ENCODE peak calls at places on chromosomes 16 and 17, in six cellular contexts. P is anterior cingulate cortex; N is NCI-H1092 treated with DMSO at 0.1 percent for 48 hours; Q is GM13976; H is central memory CD4-positive, alpha-beta T cell; O is EH. R is an unnamed sample.

GRCh38 chr16:63808730-63809129 is 1313.1 kb downstream of the CDH11 start:
- DNase-seq in N (no peak), Q (no peak), O (no peak), P (no peak), H (no peak), R (no peak)

GRCh38 chr16:79784007-79784406 is 183.5 kb upstream of the MAF start:
- DNase-seq in H (no peak), P (no peak), Q (no peak), N (no peak), O (no peak), R (no peak)

GRCh38 chr17:40095944-40096791 is 4.2 kb downstream of the NR1D1 start:
- DNase-seq in O (peak), H (peak), Q (peak), P (no peak), N (no peak), R (peak)

GRCh38 chr17:2056221-2057129 is 1.6 kb downstream of the HIC1 start:
- DNase-seq in O (peak), N (no peak), H (peak), P (no peak), Q (peak), R (peak)

GRCh38 chr17:72145972-72146755 is 25.3 kb downstream of the SOX9 start:
- DNase-seq in O (no peak), N (no peak), H (no peak), P (no peak), Q (no peak), R (no peak)

GRCh38 chr16:3909791-3910583 is 29.5 kb upstream of the CREBBP start:
- DNase-seq in P (no peak), N (no peak), Q (no peak), H (no peak), O (no peak), R (no peak)

GRCh38 chr17:78197147-78197830 is 10.1 kb downstream of the AFMID start:
- DNase-seq in O (no peak), H (no peak), Q (no peak), N (peak), P (no peak), R (no peak)

GRCh38 chr17:49508061-49508865 is 13.2 kb downstream of the NGFR start:
- DNase-seq in O (peak), P (no peak), H (no peak), Q (no peak), N (no peak), R (no peak)

GRCh38 chr16:18975109-18975508 is 8.6 kb upstream of the TMC7 start:
- DNase-seq in O (no peak), Q (no peak), P (no peak), N (no peak), H (no peak), R (no peak)

GRCh38 chr16:55993088-55993487 is 117.9 kb upstream of the CES5A start:
- DNase-seq in H (no peak), P (no peak), Q (no peak), O (no peak), N (no peak), R (no peak)